ENCODE peak calls at places on chromosomes 7 and 10, in seven cellular contexts. R is psoas muscle, E is aorta, B is IMR-90, W is neural progenitor cell, T is tibial nerve, Q is cardiac muscle cell. U is an unnamed sample.

GRCh38 chr10:27223964-27224363 is 16.6 kb downstream of the ACBD5 start:
- DNase-seq in R (no peak), E (no peak), B (peak; percentile 26), W (peak; percentile 38), T (peak; percentile 50), Q (peak; percentile 53), U (peak; percentile 56)

GRCh38 chr10:119325131-119325530 is 117.8 kb downstream of the GRK5 start:
- DNase-seq in R (no peak), E (no peak), B (no peak), W (no peak), T (no peak), Q (no peak), U (no peak)

GRCh38 chr7:81534446-81534845 is 235.4 kb downstream of the HGF start:
- DNase-seq in R (no peak), E (no peak), B (no peak), W (no peak), T (no peak), Q (no peak), U (no peak)

GRCh38 chr10:67790534-67791408 is 47.2 kb downstream of the DNAJC12 start:
- DNase-seq in R (no peak), E (no peak), B (peak; percentile 29), W (no peak), T (no peak), Q (no peak), U (no peak)

GRCh38 chr10:4306871-4307270 is 519.1 kb upstream of the AKR1E2 start:
- DNase-seq in R (no peak), E (no peak), B (no peak), W (no peak), T (no peak), Q (no peak), U (no peak)

GRCh38 chr7:43071604-43072003 is 40.8 kb upstream of the HECW1 start:
- DNase-seq in R (no peak), E (no peak), B (peak; percentile 1), W (peak; percentile 81), T (no peak), Q (peak; percentile 49), U (peak; percentile 92)

GRCh38 chr10:89163265-89163995 is 43.7 kb downstream of the CH25H start:
- DNase-seq in R (peak; percentile 46), E (no peak), B (no peak), W (no peak), T (peak; percentile 33), Q (no peak), U (no peak)

GRCh38 chr10:100338434-100339036 is 8.5 kb upstream of the SCD start:
- DNase-seq in R (peak; percentile 86), E (peak; percentile 90), B (peak; percentile 45), W (peak; percentile 81), T (peak; percentile 84), Q (peak; percentile 76), U (peak; percentile 93)

GRCh38 chr7:55020481-55020871 is 1.7 kb downstream of the EGFR start:
- DNase-seq in R (peak; percentile 80), E (peak; percentile 82), B (peak; percentile 60), W (no peak), T (peak; percentile 63), Q (no peak), U (no peak)

GRCh38 chr7:47474937-47475879 is 106.7 kb downstream of the TNS3 start:
- DNase-seq in R (peak; percentile 95), E (peak; percentile 92), B (peak; percentile 96), W (no peak), T (peak; percentile 74), Q (peak; percentile 51), U (peak; percentile 90)

GRCh38 chr10:125159932-125160855 is at the start of gene CTBP2:
- DNase-seq in R (peak; percentile 81), E (peak; percentile 86), B (no peak), W (peak; percentile 85), T (peak; percentile 47), Q (peak; percentile 72), U (peak; percentile 84)

GRCh38 chr7:591856-592628 is 72.4 kb upstream of the PDGFA start:
- DNase-seq in R (no peak), E (no peak), B (no peak), W (no peak), T (no peak), Q (no peak), U (no peak)

GRCh38 chr7:589781-590575 is 70.3 kb upstream of the PDGFA start:
- DNase-seq in R (peak; percentile 55), E (no peak), B (no peak), W (no peak), T (no peak), Q (no peak), U (no peak)

GRCh38 chr7:587769-588168 is 68.1 kb upstream of the PDGFA start:
- DNase-seq in R (peak; percentile 57), E (peak; percentile 88), B (peak; percentile 44), W (no peak), T (no peak), Q (no peak), U (no peak)

GRCh38 chr7:593324-594115 is 73.9 kb upstream of the PDGFA start:
- DNase-seq in R (no peak), E (no peak), B (no peak), W (no peak), T (no peak), Q (no peak), U (no peak)

GRCh38 chr7:590731-591551 is 71.3 kb upstream of the PDGFA start:
- DNase-seq in R (peak; percentile 48), E (no peak), B (no peak), W (no peak), T (no peak), Q (no peak), U (no peak)
- H3K4me3 ChIP-seq in R (no peak overlapping the region), E (no peak overlapping the region), B (no peak overlapping the region), W (no peak overlapping the region), T (no peak overlapping the region), Q (no peak overlapping the region), U (no peak overlapping the region)

DNA sequence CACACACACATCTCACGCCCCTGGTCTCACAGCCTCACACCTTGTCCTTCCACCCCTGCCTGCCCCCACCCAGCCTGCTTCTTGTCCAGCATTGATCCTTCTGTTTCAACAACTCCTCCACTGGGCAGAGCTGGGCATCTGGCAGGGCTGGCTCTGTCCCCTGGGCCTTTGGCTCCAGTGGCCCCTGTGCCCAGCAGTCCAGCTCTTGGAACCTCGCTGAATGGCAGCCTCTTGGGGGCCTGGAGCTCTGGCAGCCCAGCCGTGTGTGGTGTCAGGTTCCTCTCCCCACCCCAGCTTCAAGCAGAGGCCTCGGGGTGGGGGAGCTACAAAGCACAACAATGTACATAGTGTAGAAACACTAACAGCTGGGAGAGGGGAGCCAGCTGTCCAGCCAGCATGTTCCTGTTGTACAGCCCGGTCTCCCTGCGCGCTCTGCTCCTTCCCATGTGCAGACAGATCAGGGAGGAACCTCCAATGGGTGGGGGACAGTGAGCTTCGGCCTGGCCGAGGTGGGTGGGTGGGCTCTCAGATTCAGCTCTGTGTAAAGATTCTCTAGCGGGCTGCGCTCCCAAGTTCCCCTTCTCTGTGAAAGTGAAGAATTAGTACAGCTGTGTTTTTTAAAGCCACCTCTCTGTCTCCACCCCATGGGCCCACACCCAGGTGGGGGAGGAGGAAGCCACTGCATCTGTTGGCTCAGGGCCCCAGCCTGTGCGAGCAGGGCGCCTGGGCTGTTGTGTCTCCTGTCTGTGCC is 19.4 kb downstream of the ZMIZ2 start:
- DNase-seq in R (peak; percentile 71), E (peak; percentile 81), B (peak; percentile 77), W (peak; percentile 27), T (peak; percentile 43), Q (no peak), U (no peak)
- H3K4me3 ChIP-seq in R (no peak overlapping the region), E (no peak overlapping the region), B (no peak overlapping the region), W (no peak overlapping the region), T (no peak overlapping the region), Q (no peak overlapping the region), U (no peak overlapping the region)

GRCh38 chr10:133337079-133337725 is 506 bp upstream of the CALY start:
- DNase-seq in R (peak; percentile 12), E (no peak), B (no peak), W (no peak), T (no peak), Q (no peak), U (no peak)

GRCh38 chr10:133334495-133335237 is 2.0 kb downstream of the CALY start:
- DNase-seq in R (peak; percentile 44), E (no peak), B (no peak), W (peak; percentile 52), T (no peak), Q (no peak), U (peak; percentile 75)

GRCh38 chr10:133332936-133333699 is 3.6 kb downstream of the CALY start:
- DNase-seq in R (peak; percentile 27), E (no peak), B (no peak), W (no peak), T (no peak), Q (no peak), U (no peak)

GRCh38 chr10:133336131-133337078 is at the start of gene CALY:
- DNase-seq in R (peak; percentile 62), E (no peak), B (no peak), W (peak; percentile 80), T (no peak), Q (peak; percentile 23), U (peak; percentile 80)

DNA sequence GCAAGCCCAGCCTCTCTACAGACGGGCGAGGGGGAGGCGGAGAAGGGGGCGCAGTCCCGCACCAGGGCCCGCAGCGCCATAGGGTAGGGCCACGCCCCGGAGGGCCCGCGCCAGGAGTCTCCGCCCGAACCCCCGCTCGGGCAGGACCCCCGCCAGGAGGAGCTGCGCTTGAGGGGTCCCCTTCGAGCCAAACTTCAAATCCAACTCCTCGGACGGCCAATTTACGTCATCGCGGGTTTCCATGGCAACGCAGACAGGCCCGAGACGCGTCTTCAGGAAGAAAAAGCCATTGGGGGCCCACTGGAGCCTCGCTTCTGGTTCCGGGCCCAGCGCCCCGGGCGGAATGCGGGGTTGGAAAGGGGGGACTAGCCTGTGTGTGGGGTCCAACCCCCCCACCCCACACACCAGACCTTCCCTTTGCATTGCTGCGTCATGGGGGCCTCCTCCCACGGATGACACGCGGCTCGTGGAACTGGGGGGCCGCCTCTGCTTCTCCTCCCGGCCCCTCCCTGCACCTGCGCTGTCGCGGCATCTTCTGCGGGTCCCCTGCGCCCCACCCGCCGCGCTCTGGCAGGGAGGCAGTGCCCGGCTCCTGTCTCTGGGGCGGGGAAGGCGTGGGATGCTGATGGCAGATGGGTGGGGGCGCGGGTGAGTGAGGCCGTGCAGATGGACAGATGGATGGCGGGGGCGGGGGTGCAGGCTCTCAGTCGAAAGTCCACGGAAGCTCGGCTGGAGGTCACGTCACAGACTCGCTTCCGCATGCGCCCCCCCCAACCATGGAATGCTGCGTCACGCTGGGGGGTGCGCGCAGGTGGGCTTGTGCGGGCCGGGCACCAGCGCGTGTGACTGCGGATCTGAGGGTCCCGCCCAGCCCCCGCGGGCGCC is 1.2 kb downstream of the CALY start:
- DNase-seq in R (peak; percentile 77), E (peak; percentile 87), B (peak; percentile 61), W (peak; percentile 84), T (peak; percentile 63), Q (no peak), U (peak; percentile 84)
- H3K4me3 ChIP-seq in R (peak overlapping the region; percentile 56), E (no peak overlapping the region), B (peak overlapping the region; percentile 38), W (peak overlapping the region; percentile 43), T (peak overlapping the region; percentile 39), Q (peak overlapping the region; percentile 13), U (peak overlapping the region; percentile 40)

DNA sequence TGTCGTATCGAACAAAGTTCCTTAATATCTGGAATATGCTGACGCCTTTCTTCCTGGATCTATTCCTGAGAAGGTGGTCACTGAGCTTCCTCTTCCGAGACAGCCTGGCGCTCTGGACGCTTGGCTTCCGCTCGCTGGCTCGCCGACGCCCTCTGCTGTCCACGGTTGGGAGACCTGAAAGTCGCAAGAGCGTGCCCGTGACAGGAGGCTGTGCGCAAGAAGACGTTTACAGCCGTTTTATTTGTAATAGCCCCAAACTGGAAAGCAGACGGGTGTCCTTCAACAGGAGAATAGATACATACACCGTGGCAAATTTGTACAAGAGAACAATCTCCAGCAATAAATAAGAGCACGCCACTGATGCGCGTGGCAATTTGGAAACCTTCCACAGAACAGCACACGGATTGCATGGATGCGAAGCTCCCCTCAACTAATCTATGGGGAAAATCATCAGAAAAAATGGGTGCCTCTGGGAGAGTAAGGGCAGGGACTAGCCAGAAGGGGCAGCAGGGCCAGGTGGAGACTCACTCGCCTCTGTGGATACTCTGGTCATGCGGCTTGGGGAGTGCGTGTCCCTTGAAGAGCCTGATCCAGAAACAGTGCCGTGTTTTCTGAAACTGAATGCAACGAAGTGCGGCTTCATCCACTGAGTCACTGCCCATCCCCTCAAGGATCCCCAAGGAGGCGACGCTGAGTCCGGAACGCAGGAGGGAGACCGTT is 41.5 kb upstream of the BNIP3 start:
- DNase-seq in R (peak; percentile 92), E (peak; percentile 95), B (peak; percentile 72), W (peak; percentile 83), T (peak; percentile 83), Q (peak; percentile 84), U (peak; percentile 96)
- H3K4me3 ChIP-seq in R (peak overlapping the region; percentile 63), E (no peak overlapping the region), B (peak overlapping the region; percentile 2), W (no peak overlapping the region), T (no peak overlapping the region), Q (no peak overlapping the region), U (no peak overlapping the region)